ENCODE peak calls at places on chromosome 11, in four cellular contexts. One of them, this sample, is unnamed.

GRCh38 chr11:124627546-124627945 is 4.9 kb downstream of the TBRG1 start:
- DNase-seq in tibial artery: no peak
- DNase-seq in foreskin fibroblast: no peak
- DNase-seq in endothelial cell: no peak
- DNase-seq in this sample: no peak

GRCh38 chr11:14358729-14359439 is at the start of gene RRAS2:
- DNase-seq in tibial artery: peak
- DNase-seq in foreskin fibroblast: peak
- DNase-seq in endothelial cell: peak
- DNase-seq in this sample: no peak

GRCh38 chr11:122486793-122487495 is 168.6 kb upstream of the UBASH3B start:
- DNase-seq in tibial artery: no peak
- DNase-seq in foreskin fibroblast: no peak
- DNase-seq in endothelial cell: peak
- DNase-seq in this sample: no peak

GRCh38 chr11:118290923-118291322 is 13.6 kb upstream of the CD3E start:
- DNase-seq in tibial artery: no peak
- DNase-seq in foreskin fibroblast: no peak
- DNase-seq in endothelial cell: peak
- DNase-seq in this sample: no peak

GRCh38 chr11:8099291-8099899 is 18.4 kb downstream of the TUB start:
- DNase-seq in tibial artery: peak
- DNase-seq in foreskin fibroblast: peak
- DNase-seq in endothelial cell: peak
- DNase-seq in this sample: no peak

GRCh38 chr11:4826425-4826824 is 5.3 kb downstream of the OR51F2 start:
- DNase-seq in tibial artery: no peak
- DNase-seq in foreskin fibroblast: no peak
- DNase-seq in endothelial cell: no peak
- DNase-seq in this sample: peak

GRCh38 chr11:83823461-83824025 is 537.4 kb upstream of the CCDC90B start:
- DNase-seq in tibial artery: no peak
- DNase-seq in foreskin fibroblast: no peak
- DNase-seq in endothelial cell: no peak
- DNase-seq in this sample: no peak

GRCh38 chr11:102920118-102920684 is 35.3 kb downstream of the MMP13 start:
- DNase-seq in tibial artery: no peak
- DNase-seq in foreskin fibroblast: no peak
- DNase-seq in endothelial cell: no peak
- DNase-seq in this sample: no peak

GRCh38 chr11:92480519-92480918 is 255.9 kb downstream of the FAT3 start:
- DNase-seq in tibial artery: no peak
- DNase-seq in foreskin fibroblast: no peak
- DNase-seq in endothelial cell: no peak
- DNase-seq in this sample: no peak

GRCh38 chr11:132054822-132055221 is 684.4 kb downstream of the NTM start:
- DNase-seq in tibial artery: no peak
- DNase-seq in foreskin fibroblast: peak
- DNase-seq in endothelial cell: no peak
- DNase-seq in this sample: peak

GRCh38 chr11:126165366-126166156 is 45.9 kb downstream of the RPUSD4 start:
- DNase-seq in tibial artery: no peak
- DNase-seq in foreskin fibroblast: no peak
- DNase-seq in endothelial cell: no peak
- DNase-seq in this sample: no peak